ENCODE peak calls at places on chromosome 7, in ten cellular contexts. M is globus pallidus; J is psoas muscle; V is stimulated activated CD4-positive, alpha-beta T cell treated with anti-CD3 and anti-CD28 coated beads, Interleukin-4, amount 100 ng/mL, for 24 hours; T is SHP77; G is GF-D8; Y is fibroblast of gingiva; A is activated CD4-positive, alpha-beta T cell treated with anti-CD3 and anti-CD28 coated beads for 24 hours; Q is uterus; L is ACHN. X is an unnamed sample.

GRCh38 chr7:107815254-107815882 is 12.3 kb upstream of the SLC26A3 start:
- DNase-seq in T (no peak), L (no peak), G (no peak), A (no peak), M (no peak), Y (no peak), J (no peak), Q (no peak), V (peak), X (no peak)

GRCh38 chr7:4683043-4683883 is 1.2 kb downstream of the FOXK1 start:
- DNase-seq in J (peak), A (no peak), L (peak), V (peak), Y (no peak), G (no peak), Q (peak), M (no peak), T (no peak), X (no peak)

GRCh38 chr7:102412548-102412947 is 16.4 kb downstream of the PRKRIP1 start:
- DNase-seq in J (peak), Y (peak), V (peak), A (no peak), M (no peak), G (no peak), L (peak), Q (peak), T (peak), X (peak)

GRCh38 chr7:81527651-81528050 is 242.2 kb downstream of the HGF start:
- DNase-seq in G (no peak), Q (no peak), T (no peak), A (no peak), Y (no peak), L (no peak), V (no peak), J (no peak), M (no peak), X (no peak)

GRCh38 chr7:106170216-106170615 is 58.1 kb upstream of the SYPL1 start:
- DNase-seq in T (no peak), L (no peak), Y (no peak), A (no peak), G (no peak), J (no peak), M (no peak), Q (no peak), V (no peak), X (no peak)

GRCh38 chr7:116805100-116805544 is 57.3 kb upstream of the CAPZA2 start:
- DNase-seq in A (no peak), M (no peak), J (peak), T (peak), G (no peak), Y (peak), L (no peak), Q (no peak), V (no peak), X (no peak)

GRCh38 chr7:52365349-52365748 is 670.1 kb upstream of the POM121L12 start:
- DNase-seq in V (no peak), Y (no peak), T (no peak), G (no peak), A (no peak), M (no peak), L (no peak), J (no peak), Q (no peak), X (no peak)

GRCh38 chr7:23277359-23277989 is 21.7 kb upstream of the MALSU1 start:
- DNase-seq in Y (peak), V (peak), J (no peak), A (peak), T (peak), G (peak), Q (no peak), L (peak), M (peak), X (no peak)

GRCh38 chr7:150723467-150723866 is 7.1 kb downstream of the GIMAP1 start:
- DNase-seq in Q (no peak), T (no peak), J (no peak), G (no peak), M (no peak), Y (no peak), A (no peak), V (no peak), L (no peak), X (no peak)

GRCh38 chr7:20542594-20542993 is 72.9 kb upstream of the ABCB5 start:
- DNase-seq in Y (peak), A (no peak), M (no peak), L (no peak), J (no peak), G (no peak), T (no peak), V (no peak), Q (no peak), X (no peak)

GRCh38 chr7:117790251-117790650 is 83.0 kb downstream of the CTTNBP2 start:
- DNase-seq in J (no peak), Q (no peak), Y (no peak), L (no peak), T (no peak), G (no peak), V (no peak), M (no peak), A (no peak), X (no peak)

GRCh38 chr7:72466797-72467196 is 54.7 kb upstream of the CALN1 start:
- DNase-seq in Q (no peak), M (no peak), Y (no peak), T (no peak), A (no peak), L (no peak), V (no peak), J (no peak), G (no peak), X (no peak)

GRCh38 chr7:22751341-22751740 is 24.3 kb downstream of the IL6 start:
- DNase-seq in V (no peak), T (no peak), A (no peak), Q (no peak), J (no peak), L (no peak), G (no peak), M (no peak), Y (no peak), X (no peak)

GRCh38 chr7:137146552-137146961 is 197.0 kb downstream of the PTN start:
- DNase-seq in J (no peak), Y (peak), V (no peak), T (no peak), Q (no peak), G (no peak), L (no peak), M (no peak), A (no peak), X (no peak)

GRCh38 chr7:140607441-140607989 is 33.1 kb downstream of the DENND2A start:
- DNase-seq in M (peak), A (no peak), V (no peak), Q (peak), G (no peak), J (peak), T (no peak), Y (peak), L (no peak), X (peak)

GRCh38 chr7:96016735-96017134 is 244.4 kb downstream of the DYNC1I1 start:
- DNase-seq in L (no peak), V (no peak), Q (no peak), G (no peak), Y (no peak), J (no peak), A (no peak), T (no peak), M (no peak), X (no peak)

GRCh38 chr7:133797818-133798485 is 329.2 kb upstream of the LRGUK start:
- DNase-seq in J (no peak), L (no peak), A (no peak), M (no peak), Y (peak), T (no peak), G (no peak), V (no peak), Q (no peak), X (no peak)

GRCh38 chr7:44977956-44978355 is 859 bp downstream of the MYO1G start:
- DNase-seq in M (no peak), G (peak), Y (no peak), V (no peak), Q (no peak), A (no peak), J (no peak), T (no peak), L (no peak), X (no peak)

GRCh38 chr7:79149831-79150230 is 303.6 kb downstream of the MAGI2 start:
- DNase-seq in A (no peak), Q (no peak), V (no peak), J (no peak), L (no peak), G (no peak), M (no peak), T (no peak), Y (no peak), X (no peak)

X was measured in substantia nigra.